ENCODE peak calls at places on chromosome X, in eight cellular contexts. Z is HepG2, C is WTC11, Y is SK-N-SH, D is A549, I is HCT116, H is K562, W is endothelial cell of umbilical vein. A is an unnamed sample.
A peak's percentile ranks its signal among the peaks of the same experiment; 100 is the strongest.

GRCh38 chrX:148024425-148025148 is 43.5 kb downstream of the FMR1NB start:
- DNase-seq in Z (no peak), C (no peak), Y (no peak), D (no peak), I (no peak), H (no peak), W (no peak), A (peak; percentile 50)

GRCh38 chrX:46575991-46576392 is 2.4 kb downstream of the CHST7 start:
- DNase-seq in Z (peak; percentile 48), C (no peak), Y (no peak), D (no peak), I (no peak), H (no peak), W (peak; percentile 18), A (no peak)

GRCh38 chrX:44731160-44731559 is 112.7 kb upstream of the DUSP21 start:
- DNase-seq in Z (no peak), C (no peak), Y (no peak), D (no peak), I (no peak), H (no peak), W (no peak), A (no peak)

GRCh38 chrX:140346711-140347110 is 158.2 kb downstream of the SOX3 start:
- DNase-seq in Z (no peak), C (no peak), Y (no peak), D (no peak), I (no peak), H (no peak), W (no peak), A (no peak)

GRCh38 chrX:39772057-39772832 is 325.5 kb downstream of the BCOR start:
- DNase-seq in Z (peak; percentile 81), C (peak; percentile 65), Y (no peak), D (no peak), I (no peak), H (peak; percentile 55), W (peak; percentile 44), A (peak; percentile 90)

GRCh38 chrX:18995216-18995615 is 11.3 kb upstream of the PHKA2 start:
- DNase-seq in Z (peak; percentile 47), C (no peak), Y (no peak), D (peak; percentile 54), I (no peak), H (no peak), W (peak; percentile 22), A (no peak)

GRCh38 chrX:150690126-150690525 is 3.1 kb upstream of the MTMR1 start:
- DNase-seq in Z (no peak), C (no peak), Y (no peak), D (peak; percentile 41), I (peak; percentile 39), H (no peak), W (no peak), A (peak; percentile 19)

GRCh38 chrX:8724176-8724757 is 7.7 kb downstream of the ANOS1 start:
- DNase-seq in Z (no peak), C (peak; percentile 51), Y (peak; percentile 34), D (peak; percentile 40), I (no peak), H (peak; percentile 19), W (peak; percentile 25), A (no peak)

GRCh38 chrX:15820106-15821073 is 30.1 kb downstream of the ZRSR2 start:
- DNase-seq in Z (no peak), C (no peak), Y (no peak), D (no peak), I (no peak), H (no peak), W (no peak), A (no peak)

GRCh38 chrX:15815779-15816452 is 25.6 kb downstream of the ZRSR2 start:
- DNase-seq in Z (peak; percentile 5), C (peak; percentile 16), Y (peak; percentile 59), D (peak; percentile 44), I (peak; percentile 3), H (peak; percentile 16), W (peak; percentile 2), A (peak; percentile 72)

GRCh38 chrX:102650903-102651241 is 411 bp upstream of the GPRASP1 start:
- DNase-seq in Z (no peak), C (no peak), Y (no peak), D (no peak), I (no peak), H (no peak), W (no peak), A (no peak)

GRCh38 chrX:42934020-42934701 is 156.2 kb upstream of the PPP1R2C start:
- DNase-seq in Z (no peak), C (no peak), Y (no peak), D (no peak), I (no peak), H (no peak), W (peak; percentile 13), A (peak; percentile 89)

GRCh38 chrX:50903387-50904027 is 7.0 kb upstream of the BMP15 start:
- DNase-seq in Z (peak; percentile 10), C (peak; percentile 33), Y (peak; percentile 45), D (peak; percentile 32), I (peak; percentile 27), H (peak; percentile 37), W (peak; percentile 53), A (peak; percentile 39)

GRCh38 chrX:131264665-131265064 is 24.4 kb downstream of the IGSF1 start:
- DNase-seq in Z (no peak), C (no peak), Y (no peak), D (no peak), I (no peak), H (no peak), W (no peak), A (no peak)

GRCh38 chrX:53481093-53481492 is 46.9 kb upstream of the HSD17B10 start:
- DNase-seq in Z (no peak), C (peak; percentile 38), Y (no peak), D (peak; percentile 17), I (no peak), H (peak; percentile 13), W (no peak), A (peak; percentile 45)

GRCh38 chrX:40945366-40945713 is 139.9 kb upstream of the USP9X start:
- DNase-seq in Z (no peak), C (no peak), Y (no peak), D (peak; percentile 77), I (peak; percentile 21), H (peak; percentile 37), W (peak; percentile 76), A (peak; percentile 30)

GRCh38 chrX:30649859-30650258 is 3.4 kb upstream of the GK start:
- DNase-seq in Z (peak; percentile 94), C (no peak), Y (no peak), D (no peak), I (no peak), H (no peak), W (no peak), A (no peak)

GRCh38 chrX:19613645-19614323 is 98.5 kb upstream of the MAP3K15 start:
- DNase-seq in Z (no peak), C (no peak), Y (no peak), D (no peak), I (no peak), H (no peak), W (no peak), A (no peak)

GRCh38 chrX:103464774-103465117 is 54.5 kb downstream of the RAB40A start:
- DNase-seq in Z (peak; percentile 44), C (peak; percentile 74), Y (peak; percentile 38), D (peak; percentile 71), I (peak; percentile 21), H (peak; percentile 43), W (peak; percentile 84), A (peak; percentile 63)

GRCh38 chrX:47223476-47224250 is 5.2 kb downstream of the CDK16 start:
- DNase-seq in Z (no peak), C (no peak), Y (no peak), D (no peak), I (no peak), H (no peak), W (no peak), A (no peak)

GRCh38 chrX:45428816-45429215 is 228.1 kb upstream of the DIPK2B start:
- DNase-seq in Z (no peak), C (no peak), Y (no peak), D (no peak), I (no peak), H (no peak), W (no peak), A (no peak)

GRCh38 chrX:147958316-147958715 is 22.8 kb upstream of the FMR1NB start:
- DNase-seq in Z (no peak), C (no peak), Y (no peak), D (no peak), I (no peak), H (no peak), W (no peak), A (no peak)

GRCh38 chrX:46704767-46705386 is 54.0 kb downstream of the SLC9A7 start:
- DNase-seq in Z (no peak), C (no peak), Y (no peak), D (no peak), I (no peak), H (no peak), W (peak; percentile 39), A (peak; percentile 13)

GRCh38 chrX:132367314-132367713 is 121.5 kb downstream of the MBNL3 start:
- DNase-seq in Z (no peak), C (no peak), Y (no peak), D (no peak), I (no peak), H (no peak), W (no peak), A (no peak)

GRCh38 chrX:28718450-28718849 is 131.2 kb downstream of the IL1RAPL1 start:
- DNase-seq in Z (no peak), C (no peak), Y (no peak), D (no peak), I (no peak), H (no peak), W (no peak), A (no peak)

DNA sequence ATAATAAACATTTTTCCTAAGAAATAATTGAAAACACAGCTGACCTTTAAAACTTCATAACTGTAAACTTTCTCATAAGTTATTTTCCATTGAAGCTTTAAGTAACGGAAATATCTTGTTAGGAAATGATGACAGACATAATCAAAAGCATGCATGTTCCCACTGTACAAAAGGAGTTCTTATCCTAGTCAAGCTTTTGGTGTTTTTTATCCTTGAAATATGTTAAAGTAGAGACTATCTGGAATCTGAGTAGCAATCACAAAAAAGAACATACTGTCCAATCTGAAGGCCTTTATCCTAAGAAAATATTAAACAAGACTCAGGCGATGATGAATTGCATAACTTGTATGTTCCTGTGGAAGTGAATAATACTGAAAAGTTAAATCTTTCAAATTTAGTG is 14.4 kb downstream of the GEMIN8 start:
- DNase-seq in Z (no peak), C (no peak), Y (no peak), D (no peak), I (no peak), H (no peak), W (no peak), A (no peak)
- TF ChIP-seq MAX in Z (no peak), C (no peak), Y (no peak), D (no peak), I (no peak), H (no peak), W (no peak), A (no peak)

GRCh38 chrX:49029876-49030275 is 13.3 kb downstream of the TFE3 start:
- DNase-seq in Z (no peak), C (peak; percentile 69), Y (no peak), D (no peak), I (peak; percentile 37), H (no peak), W (no peak), A (no peak)
- TF ChIP-seq MAX in Z (no peak), C (no peak), Y (no peak), D (no peak), I (no peak), H (no peak), W (no peak), A (no peak)

GRCh38 chrX:120302434-120302833 is 8.8 kb downstream of the TMEM255A start:
- DNase-seq in Z (no peak), C (peak; percentile 10), Y (no peak), D (no peak), I (no peak), H (no peak), W (no peak), A (peak; percentile 62)
- TF ChIP-seq MAX in Z (no peak), C (no peak), Y (no peak), D (no peak), I (no peak), H (no peak), W (no peak), A (peak; percentile 17)

GRCh38 chrX:10401239-10401638 is 219.1 kb downstream of the MID1 start:
- DNase-seq in Z (no peak), C (no peak), Y (no peak), D (peak; percentile 13), I (no peak), H (no peak), W (no peak), A (peak; percentile 2)
- TF ChIP-seq MAX in Z (no peak), C (no peak), Y (no peak), D (no peak), I (no peak), H (no peak), W (no peak), A (no peak)